ENCODE peak calls at places on chromosomes 1 and 21, in six cellular contexts. J is K562, M is HepG2, F is GM12878, Y is GM12891, Q is H1. S is an unnamed sample.
A peak's percentile ranks its signal among the peaks of the same experiment; 100 is the strongest.

GRCh38 chr1:36871146-36871971 is 163.0 kb downstream of the GRIK3 start:
- DNase-seq in J (no peak), M (no peak), F (no peak), Y (no peak), Q (no peak), S (no peak)

GRCh38 chr1:117466761-117467160 is 99.5 kb downstream of the MAN1A2 start:
- DNase-seq in J (no peak), M (no peak), F (no peak), Y (no peak), Q (no peak), S (no peak)

GRCh38 chr1:222657899-222658298 is 40.0 kb downstream of the MIA3 start:
- DNase-seq in J (no peak), M (no peak), F (no peak), Y (no peak), Q (no peak), S (no peak)

GRCh38 chr1:56120021-56120420 is 459.3 kb downstream of the PLPP3 start:
- DNase-seq in J (no peak), M (no peak), F (no peak), Y (no peak), Q (no peak), S (no peak)

GRCh38 chr1:161427733-161428516 is 60.2 kb upstream of the CFAP126 start:
- DNase-seq in J (peak; percentile 58), M (peak; percentile 35), F (peak; percentile 72), Y (no peak), Q (peak; percentile 87), S (no peak)

GRCh38 chr1:226250511-226250910 is 27.0 kb downstream of the MIXL1 start:
- DNase-seq in J (no peak), M (no peak), F (no peak), Y (no peak), Q (no peak), S (no peak)

GRCh38 chr1:229885568-229886495 is 181.2 kb upstream of the GALNT2 start:
- DNase-seq in J (no peak), M (no peak), F (no peak), Y (no peak), Q (peak; percentile 30), S (no peak)

GRCh38 chr1:198088360-198089071 is 68.3 kb upstream of the NEK7 start:
- DNase-seq in J (peak; percentile 53), M (peak; percentile 7), F (no peak), Y (peak; percentile 7), Q (no peak), S (peak; percentile 1)

GRCh38 chr21:41497836-41498235 is 10.1 kb downstream of the TMPRSS2 start:
- DNase-seq in J (no peak), M (peak; percentile 58), F (no peak), Y (no peak), Q (no peak), S (no peak)

GRCh38 chr1:159859757-159860156 is 2.7 kb downstream of the VSIG8 start:
- DNase-seq in J (no peak), M (no peak), F (no peak), Y (no peak), Q (no peak), S (no peak)

GRCh38 chr21:26806734-26807372 is 38.4 kb downstream of the ADAMTS1 start:
- DNase-seq in J (no peak), M (no peak), F (no peak), Y (no peak), Q (no peak), S (no peak)

GRCh38 chr1:151934048-151934493 is 24.8 kb upstream of the THEM4 start:
- DNase-seq in J (peak; percentile 61), M (peak; percentile 39), F (no peak), Y (no peak), Q (no peak), S (no peak)

GRCh38 chr21:28754127-28754611 is 238.5 kb downstream of the LTN1 start:
- DNase-seq in J (no peak), M (no peak), F (no peak), Y (no peak), Q (no peak), S (no peak)

GRCh38 chr1:159000627-159001026 is 9.1 kb upstream of the IFI16 start:
- DNase-seq in J (peak; percentile 15), M (no peak), F (no peak), Y (no peak), Q (no peak), S (no peak)

GRCh38 chr1:10378071-10378841 is 20.6 kb upstream of the PGD start:
- DNase-seq in J (peak; percentile 49), M (no peak), F (no peak), Y (no peak), Q (no peak), S (no peak)

GRCh38 chr1:61358770-61359455 is 276.6 kb downstream of the NFIA start:
- DNase-seq in J (no peak), M (no peak), F (no peak), Y (no peak), Q (no peak), S (no peak)

GRCh38 chr1:13809461-13810159 is 109.6 kb downstream of the PRDM2 start:
- DNase-seq in J (peak; percentile 49), M (no peak), F (no peak), Y (no peak), Q (no peak), S (no peak)

GRCh38 chr1:221694109-221694508 is 47.8 kb downstream of the DUSP10 start:
- DNase-seq in J (no peak), M (no peak), F (no peak), Y (no peak), Q (no peak), S (no peak)

GRCh38 chr21:30839304-30839703 is 9.7 kb upstream of the KRTAP7-1 start:
- DNase-seq in J (peak; percentile 15), M (peak; percentile 2), F (no peak), Y (no peak), Q (peak; percentile 63), S (no peak)

GRCh38 chr1:14909273-14909672 is 244.3 kb upstream of the TMEM51 start:
- DNase-seq in J (no peak), M (no peak), F (no peak), Y (no peak), Q (no peak), S (no peak)

GRCh38 chr1:14913475-14914155 is 239.9 kb upstream of the TMEM51 start:
- DNase-seq in J (no peak), M (no peak), F (peak; percentile 65), Y (no peak), Q (no peak), S (peak; percentile 52)

GRCh38 chr1:14909920-14910466 is 243.6 kb upstream of the TMEM51 start:
- DNase-seq in J (no peak), M (no peak), F (no peak), Y (no peak), Q (no peak), S (no peak)

GRCh38 chr1:14912831-14913230 is 240.7 kb upstream of the TMEM51 start:
- DNase-seq in J (no peak), M (no peak), F (no peak), Y (no peak), Q (no peak), S (no peak)

GRCh38 chr1:14910947-14911721 is 242.4 kb upstream of the TMEM51 start:
- DNase-seq in J (no peak), M (no peak), F (no peak), Y (no peak), Q (no peak), S (no peak)
- TF ChIP-seq POLR2AphosphoS5 in J (no peak), M (no peak), F (no peak), Y (no peak), Q (no peak), S (no peak)

GRCh38 chr1:90402893-90403849 is 313.9 kb downstream of the BARHL2 start:
- DNase-seq in J (no peak), M (peak; percentile 89), F (no peak), Y (no peak), Q (no peak), S (no peak)
- TF ChIP-seq TAF1 in J (no peak), M (no peak), F (no peak), Y (no peak), Q (no peak), S (no peak)

GRCh38 chr1:6259491-6260362 is 1.2 kb downstream of the GPR153 start:
- DNase-seq in J (peak; percentile 92), M (peak; percentile 63), F (no peak), Y (peak; percentile 88), Q (peak; percentile 91), S (peak; percentile 89)
- TF ChIP-seq POLR2A in J (no peak), M (no peak), F (no peak), Y (no peak), Q (no peak), S (no peak)

GRCh38 chr1:12177999-12178441 is 11.2 kb downstream of the TNFRSF1B start:
- DNase-seq in J (no peak), M (no peak), F (no peak), Y (no peak), Q (no peak), S (no peak)

GRCh38 chr1:12179638-12180121 is 12.9 kb downstream of the TNFRSF1B start:
- DNase-seq in J (no peak), M (no peak), F (no peak), Y (no peak), Q (no peak), S (no peak)

GRCh38 chr1:12180315-12180714 is 13.5 kb downstream of the TNFRSF1B start:
- DNase-seq in J (no peak), M (no peak), F (no peak), Y (no peak), Q (no peak), S (no peak)

GRCh38 chr1:12178511-12178910 is 11.7 kb downstream of the TNFRSF1B start:
- DNase-seq in J (no peak), M (no peak), F (no peak), Y (no peak), Q (no peak), S (no peak)

GRCh38 chr1:12179111-12179519 is 12.3 kb downstream of the TNFRSF1B start:
- DNase-seq in J (no peak), M (peak; percentile 36), F (no peak), Y (no peak), Q (no peak), S (no peak)
- TF ChIP-seq POLR2AphosphoS5 in J (no peak), M (no peak), F (no peak), Y (no peak), Q (no peak), S (no peak)

DNA sequence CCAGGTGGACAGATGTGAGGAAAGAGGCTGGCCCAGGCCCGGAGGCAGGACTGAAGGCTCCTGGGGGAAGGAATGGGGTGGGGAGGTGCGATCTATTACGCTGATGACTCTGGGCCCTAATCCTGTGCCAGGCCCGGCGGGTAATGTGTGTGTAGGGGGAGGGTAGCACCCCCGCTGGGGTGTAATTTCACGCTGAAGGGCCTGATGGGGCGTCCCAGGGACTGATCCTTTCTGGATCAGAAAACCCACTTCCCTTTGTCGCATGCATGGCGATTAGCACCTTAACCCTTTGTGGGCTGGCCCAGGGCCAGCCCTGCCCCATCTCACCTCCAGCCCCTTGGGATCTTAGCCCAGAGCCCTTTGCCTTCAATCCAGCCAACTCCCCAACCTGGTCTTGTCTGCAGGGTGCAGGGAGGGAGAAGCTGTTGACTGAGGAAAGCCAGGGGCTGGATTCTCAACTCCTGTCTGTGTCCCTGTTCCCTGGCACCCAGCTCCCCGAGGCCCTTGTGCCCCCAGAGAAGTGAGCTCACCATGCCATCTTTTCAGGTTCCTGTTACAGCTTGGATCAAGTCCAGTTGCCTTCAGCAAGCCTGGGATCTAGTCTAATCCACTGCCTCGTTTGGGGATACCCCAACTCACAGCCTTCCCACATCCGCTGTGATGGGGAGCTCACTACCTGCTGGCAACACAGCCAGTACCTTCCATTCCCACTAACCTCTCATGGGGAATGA is 26.0 kb downstream of the KNCN start:
- DNase-seq in J (no peak), M (no peak), F (no peak), Y (no peak), Q (no peak), S (no peak)
- TF ChIP-seq TAF1 in J (no peak), M (no peak), F (no peak), Y (no peak), Q (no peak), S (no peak)